ENCODE peak calls at places on chromosomes 2 and 18, in six cellular contexts. J, G, R, V, E and L are unnamed samples. For H3K9me3, H3K4me1 and H3K36me3, the result is how much of the 10 kb centered on the place peaks cover.

GRCh38 chr2:3667151-3667631 is 9.2 kb downstream of the ALLC start:
- DNase-seq in J (no peak), G (peak), R (no peak), V (no peak), E (no peak), L (no peak)

GRCh38 chr2:196293751-196294486 is 122.5 kb upstream of the STK17B start:
- DNase-seq in J (no peak), G (no peak), R (peak), V (no peak), E (no peak), L (no peak)

GRCh38 chr2:14016289-14016955 is 616.1 kb upstream of the LRATD1 start:
- DNase-seq in J (no peak), G (no peak), R (peak), V (no peak), E (no peak), L (no peak)

GRCh38 chr2:229857634-229858033 is 64.2 kb downstream of the TRIP12 start:
- DNase-seq in J (no peak), G (no peak), R (no peak), V (no peak), E (no peak), L (no peak)

GRCh38 chr2:215571693-215572092 is 135.8 kb upstream of the FN1 start:
- DNase-seq in J (no peak), G (no peak), R (no peak), V (no peak), E (no peak), L (no peak)

GRCh38 chr2:23632386-23632785 is 247.4 kb downstream of the KLHL29 start:
- DNase-seq in J (no peak), G (no peak), R (no peak), V (no peak), E (no peak), L (peak)

GRCh38 chr2:85438291-85439110 is 20.0 kb downstream of the SH2D6 start:
- DNase-seq in J (no peak), G (no peak), R (no peak), V (no peak), E (no peak), L (no peak)

GRCh38 chr2:163182764-163183354 is 344.3 kb upstream of the KCNH7 start:
- DNase-seq in J (no peak), G (no peak), R (peak), V (no peak), E (no peak), L (no peak)

GRCh38 chr18:42048150-42048549 is 93.1 kb downstream of the PIK3C3 start:
- DNase-seq in J (no peak), G (no peak), R (peak), V (no peak), E (no peak), L (no peak)

GRCh38 chr18:27363918-27364317 is 178.8 kb upstream of the CHST9 start:
- DNase-seq in J (no peak), G (no peak), R (peak), V (no peak), E (no peak), L (no peak)

GRCh38 chr2:217091531-217091930 is 231.7 kb upstream of the TNP1 start:
- DNase-seq in J (no peak), G (no peak), R (no peak), V (no peak), E (no peak), L (no peak)

GRCh38 chr2:227205701-227206100 is 41.3 kb downstream of the COL4A3 start:
- DNase-seq in J (no peak), G (no peak), R (no peak), V (no peak), E (no peak), L (no peak)

GRCh38 chr2:26807788-26808460 is 22.1 kb downstream of the CENPA start:
- DNase-seq in J (no peak), G (no peak), R (no peak), V (no peak), E (no peak), L (no peak)

GRCh38 chr18:73594749-73595148 is 552.9 kb downstream of the FBXO15 start:
- DNase-seq in J (no peak), G (no peak), R (peak), V (no peak), E (no peak), L (no peak)

GRCh38 chr2:177239934-177240600 is 24.5 kb downstream of the NFE2L2 start:
- DNase-seq in J (no peak), G (peak), R (peak), V (peak), E (peak), L (no peak)

GRCh38 chr2:105186967-105187498 is 54.5 kb upstream of the GPR45 start:
- DNase-seq in J (no peak), G (no peak), R (no peak), V (no peak), E (no peak), L (no peak)

GRCh38 chr2:94986392-94986963 is 39.0 kb upstream of the MAL start:
- DNase-seq in J (peak), G (peak), R (peak), V (peak), E (peak), L (no peak)

GRCh38 chr2:212939777-212940531 is 211.5 kb downstream of the IKZF2 start:
- DNase-seq in J (no peak), G (peak), R (no peak), V (no peak), E (peak), L (no peak)

GRCh38 chr18:43001821-43002220 is 113.7 kb downstream of the RIT2 start:
- DNase-seq in J (no peak), G (no peak), R (peak), V (no peak), E (no peak), L (no peak)

GRCh38 chr18:8153887-8154583 is 455.2 kb upstream of the RAB12 start:
- DNase-seq in J (no peak), G (no peak), R (peak), V (no peak), E (no peak), L (no peak)

GRCh38 chr2:233817995-233818638 is 36.2 kb downstream of the HJURP start:
- DNase-seq in J (no peak), G (peak), R (no peak), V (no peak), E (peak), L (peak)

GRCh38 chr2:237662671-237663093 is 35.3 kb downstream of the LRRFIP1 start:
- DNase-seq in J (peak), G (peak), R (peak), V (peak), E (peak), L (peak)

GRCh38 chr2:86747708-86748627 is 27.9 kb downstream of the RMND5A start:
- DNase-seq in J (peak), G (peak), R (peak), V (no peak), E (peak), L (no peak)

GRCh38 chr2:170737821-170738220 is 22.7 kb downstream of the SP5 start:
- DNase-seq in J (no peak), G (no peak), R (no peak), V (no peak), E (no peak), L (no peak)

GRCh38 chr2:33134764-33135560 is 188.2 kb downstream of the LTBP1 start:
- DNase-seq in J (no peak), G (no peak), R (no peak), V (no peak), E (no peak), L (no peak)

GRCh38 chr2:159637988-159638501 is 21.7 kb upstream of the BAZ2B start:
- DNase-seq in J (peak), G (no peak), R (peak), V (no peak), E (no peak), L (no peak)

GRCh38 chr2:10897956-10898355 is 13.8 kb upstream of the KCNF1 start:
- DNase-seq in J (no peak), G (no peak), R (peak), V (no peak), E (no peak), L (no peak)
- H3K9me3 ChIP-seq in J (under half), G (under half), R (under half), V (under half), E (under half), L (under half)

DNA sequence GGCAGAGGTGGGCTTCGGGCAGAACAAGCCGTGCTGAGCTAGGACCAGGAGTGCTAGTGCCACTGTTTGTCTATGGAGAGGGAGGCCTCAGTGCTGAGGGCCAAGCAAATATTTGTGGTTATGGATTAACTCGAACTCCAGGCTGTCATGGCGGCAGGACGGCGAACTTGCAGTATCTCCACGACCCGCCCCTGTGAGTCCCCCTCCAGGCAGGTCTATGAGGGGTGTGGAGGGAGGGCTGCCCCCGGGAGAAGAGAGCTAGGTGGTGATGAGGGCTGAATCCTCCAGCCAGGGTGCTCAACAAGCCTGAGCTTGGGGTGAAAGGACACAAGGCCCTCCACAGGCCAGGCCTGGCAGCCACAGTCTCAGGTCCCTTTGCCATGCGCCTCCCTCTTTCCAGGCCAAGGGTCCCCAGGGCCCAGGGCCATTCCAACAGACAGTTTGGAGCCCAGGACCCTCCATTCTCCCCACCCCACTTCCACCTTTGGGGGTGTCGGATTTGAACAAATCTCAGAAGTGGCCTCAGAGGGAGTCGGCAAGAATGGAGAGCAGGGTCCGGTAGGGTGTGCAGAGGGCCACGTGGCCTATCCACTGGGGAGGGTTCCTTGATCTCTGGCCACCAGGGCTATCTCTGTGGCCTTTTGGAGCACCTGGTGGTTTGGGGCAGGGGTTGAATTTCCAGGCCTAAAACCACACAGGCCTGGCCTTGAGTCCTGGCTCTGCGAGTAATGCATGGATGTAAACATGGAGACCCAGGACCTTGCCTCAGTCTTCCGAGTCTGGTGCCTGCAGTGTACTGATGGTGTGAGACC is at the start of gene PROC:
- DNase-seq in J (no peak), G (peak), R (no peak), V (no peak), E (no peak), L (no peak)
- H3K4me1 ChIP-seq in J (under half), G (under half), R (under half), V (under half), E (under half), L (under half)

GRCh38 chr18:45938488-45938935 is 28.6 kb downstream of the EPG5 start:
- DNase-seq in J (no peak), G (no peak), R (no peak), V (peak), E (no peak), L (no peak)

GRCh38 chr18:45945669-45946068 is 21.5 kb downstream of the EPG5 start:
- DNase-seq in J (no peak), G (no peak), R (no peak), V (no peak), E (no peak), L (no peak)

GRCh38 chr18:45935591-45936335 is 31.4 kb downstream of the EPG5 start:
- DNase-seq in J (no peak), G (no peak), R (peak), V (no peak), E (no peak), L (no peak)

DNA sequence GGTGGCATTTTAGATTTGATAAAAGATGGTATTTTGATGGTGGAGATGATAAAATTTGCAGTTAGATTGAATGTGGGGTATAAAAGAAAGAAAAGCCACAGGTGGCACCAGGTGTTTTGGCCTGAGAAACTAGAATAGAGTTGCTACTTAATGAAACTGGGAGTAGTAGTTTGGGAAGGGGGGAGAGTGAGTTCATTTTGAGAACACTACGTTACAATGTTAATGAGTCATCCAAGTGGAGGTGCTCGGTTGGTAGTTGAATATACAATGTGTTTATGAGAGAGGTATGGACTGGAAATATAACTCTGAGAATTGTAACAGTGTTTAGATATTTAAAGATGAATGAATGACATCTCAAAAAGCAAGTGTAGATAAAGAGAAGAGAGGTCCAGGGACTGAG is 26.4 kb downstream of the EPG5 start:
- DNase-seq in J (no peak), G (no peak), R (peak), V (no peak), E (no peak), L (no peak)
- H3K36me3 ChIP-seq in J (under half), G (under half), R (half or more), V (half or more), E (half or more), L (under half)

DNA sequence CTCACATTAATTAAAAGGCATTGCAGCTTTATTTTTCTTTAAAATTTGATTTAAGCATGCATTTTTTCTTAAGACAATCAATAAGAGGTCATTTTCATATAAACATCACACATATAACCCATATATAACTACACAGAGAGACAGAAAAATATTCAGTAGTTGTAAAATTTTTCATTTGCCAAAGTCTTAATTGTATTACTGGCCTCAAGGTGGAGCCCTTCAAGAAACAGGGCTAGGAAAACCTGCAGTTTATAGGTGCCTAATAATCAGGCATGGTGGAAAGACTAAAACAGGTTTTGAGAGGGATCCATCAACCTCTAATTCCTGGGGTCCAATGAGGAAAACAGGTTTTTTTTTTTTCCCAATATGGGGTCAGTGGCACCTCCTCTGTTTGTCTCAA is 71.3 kb upstream of the ZNF804A start:
- DNase-seq in J (no peak), G (no peak), R (no peak), V (no peak), E (no peak), L (no peak)
- H3K9me3 ChIP-seq in J (under half), G (under half), R (under half), V (under half), E (under half), L (under half)

GRCh38 chr2:16620590-16620989 is 45.0 kb downstream of the CYRIA start:
- DNase-seq in J (no peak), G (no peak), R (no peak), V (no peak), E (no peak), L (no peak)

GRCh38 chr2:16623046-16623445 is 42.6 kb downstream of the CYRIA start:
- DNase-seq in J (no peak), G (no peak), R (peak), V (no peak), E (no peak), L (no peak)

GRCh38 chr2:16623564-16624418 is 41.8 kb downstream of the CYRIA start:
- DNase-seq in J (no peak), G (no peak), R (no peak), V (no peak), E (no peak), L (no peak)

GRCh38 chr2:16621348-16621747 is 44.3 kb downstream of the CYRIA start:
- DNase-seq in J (no peak), G (no peak), R (peak), V (no peak), E (no peak), L (no peak)

DNA sequence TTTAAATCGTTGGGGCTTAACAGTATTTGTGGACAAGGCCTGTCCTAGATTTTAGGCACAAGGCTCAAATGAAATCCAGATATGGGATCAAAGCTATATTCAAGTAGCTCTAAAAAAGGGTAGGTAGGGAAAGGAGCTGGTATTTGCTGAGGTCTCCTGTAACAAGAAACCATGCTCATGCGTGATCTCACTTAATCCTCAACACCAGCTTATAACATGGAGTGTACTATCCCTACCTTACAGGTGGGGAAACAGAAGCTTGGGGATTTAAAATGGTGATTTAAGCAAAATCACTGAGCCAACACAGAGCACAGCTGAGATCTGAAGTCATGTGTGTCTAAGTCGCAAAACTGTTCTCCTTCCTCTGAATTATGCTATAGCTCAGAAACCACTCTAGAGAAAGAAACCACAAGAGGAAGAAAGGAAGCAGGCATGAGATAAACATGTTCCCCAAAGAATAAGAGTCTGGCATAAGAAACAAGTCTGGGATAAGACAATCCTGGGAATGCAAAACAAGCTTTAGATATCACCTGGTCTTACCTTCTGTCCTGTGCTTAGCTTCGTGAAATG is 43.1 kb downstream of the CYRIA start:
- DNase-seq in J (no peak), G (no peak), R (peak), V (no peak), E (no peak), L (no peak)
- H3K4me1 ChIP-seq in J (under half), G (under half), R (under half), V (under half), E (under half), L (under half)

DNA sequence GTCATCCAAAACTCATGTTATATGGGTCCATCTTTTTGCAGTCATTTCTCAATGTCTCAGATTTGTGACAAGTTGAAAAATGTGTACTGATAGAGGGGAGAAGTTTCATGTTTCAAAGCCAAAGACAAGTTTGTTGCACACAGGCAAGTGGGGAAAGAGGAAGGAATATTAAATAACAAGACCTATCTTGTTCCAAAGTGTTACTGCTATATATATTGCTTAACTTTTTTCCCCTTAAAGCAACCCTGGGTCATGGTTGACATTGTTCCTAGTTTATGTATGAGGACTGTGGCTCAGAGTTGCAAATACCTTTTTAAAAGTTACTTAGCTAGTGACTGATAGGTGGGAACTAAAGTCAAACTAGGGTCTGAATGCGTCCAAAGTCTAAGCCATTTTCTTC is 1.7 kb downstream of the ITGA4 start:
- DNase-seq in J (no peak), G (no peak), R (no peak), V (no peak), E (no peak), L (no peak)
- H3K36me3 ChIP-seq in J (under half), G (under half), R (under half), V (under half), E (under half), L (under half)

GRCh38 chr2:112830469-112830868 is 6.1 kb downstream of the IL1B start:
- DNase-seq in J (no peak), G (no peak), R (no peak), V (no peak), E (no peak), L (no peak)
- H3K9me3 ChIP-seq in J (under half), G (under half), R (under half), V (under half), E (under half), L (under half)

GRCh38 chr18:77086034-77086433 is 46.5 kb downstream of the MBP start:
- DNase-seq in J (no peak), G (no peak), R (peak), V (no peak), E (no peak), L (no peak)
- H3K4me1 ChIP-seq in J (half or more), G (under half), R (under half), V (half or more), E (under half), L (under half)